ENCODE peak calls at places on chromosomes 6 and 20, in six cellular contexts. G is substantia nigra, D is MV-4-11, E is RPMI7951, B is NCI-H1105, N is iris pigment epithelial cell. F is an unnamed sample.

GRCh38 chr20:2729251-2729713 is 36.7 kb downstream of the EBF4 start:
- DNase-seq in G (no peak), D (peak), E (no peak), B (no peak), N (no peak), F (peak)

GRCh38 chr6:79048611-79049010 is 29.4 kb downstream of the PHIP start:
- DNase-seq in G (no peak), D (peak), E (peak), B (peak), N (peak), F (peak)

GRCh38 chr20:4832469-4832868 is 110.8 kb downstream of the PRND start:
- DNase-seq in G (no peak), D (no peak), E (no peak), B (no peak), N (no peak), F (no peak)

GRCh38 chr6:41937881-41938574 is 3.6 kb downstream of the CCND3 start:
- DNase-seq in G (no peak), D (peak), E (no peak), B (no peak), N (peak), F (peak)

GRCh38 chr6:40937491-40937890 is 101.5 kb downstream of the UNC5CL start:
- DNase-seq in G (no peak), D (no peak), E (no peak), B (no peak), N (peak), F (peak)

GRCh38 chr20:5058873-5059272 is 57.6 kb upstream of the SLC23A2 start:
- DNase-seq in G (no peak), D (no peak), E (no peak), B (no peak), N (no peak), F (no peak)

GRCh38 chr6:82144007-82144851 is 103.3 kb downstream of the IBTK start:
- DNase-seq in G (no peak), D (peak), E (peak), B (no peak), N (peak), F (peak)

GRCh38 chr6:137776786-137777185 is 90.3 kb upstream of the TNFAIP3 start:
- DNase-seq in G (no peak), D (no peak), E (no peak), B (no peak), N (peak), F (peak)

GRCh38 chr6:77173472-77174074 is 289.7 kb downstream of the HTR1B start:
- DNase-seq in G (no peak), D (no peak), E (peak), B (no peak), N (peak), F (no peak)

GRCh38 chr20:43700627-43701026 is 26.2 kb downstream of the GTSF1L start:
- DNase-seq in G (no peak), D (no peak), E (no peak), B (no peak), N (no peak), F (no peak)

GRCh38 chr6:108942556-108943492 is 94.6 kb downstream of the ARMC2 start:
- DNase-seq in G (no peak), D (no peak), E (no peak), B (no peak), N (no peak), F (no peak)

GRCh38 chr6:3061501-3061941 is 6.8 kb upstream of the RIPK1 start:
- DNase-seq in G (no peak), D (peak), E (peak), B (no peak), N (peak), F (peak)

GRCh38 chr6:33875696-33876095 is 71.9 kb upstream of the MLN start:
- DNase-seq in G (no peak), D (no peak), E (no peak), B (no peak), N (no peak), F (no peak)

GRCh38 chr6:166423781-166424180 is 41.0 kb upstream of the MPC1 start:
- DNase-seq in G (no peak), D (no peak), E (no peak), B (no peak), N (no peak), F (no peak)

GRCh38 chr6:139762587-139763031 is 388.2 kb upstream of the CITED2 start:
- DNase-seq in G (no peak), D (peak), E (no peak), B (no peak), N (peak), F (no peak)

GRCh38 chr6:157710604-157711003 is 112.4 kb upstream of the SNX9 start:
- DNase-seq in G (no peak), D (no peak), E (no peak), B (no peak), N (peak), F (peak)

GRCh38 chr6:71473908-71474307 is 185.3 kb downstream of the OGFRL1 start:
- DNase-seq in G (no peak), D (no peak), E (peak), B (no peak), N (peak), F (peak)

GRCh38 chr6:138442663-138443062 is 38.6 kb downstream of the HEBP2 start:
- DNase-seq in G (no peak), D (no peak), E (no peak), B (no peak), N (peak), F (no peak)

GRCh38 chr20:10763117-10763516 is 89.3 kb upstream of the JAG1 start:
- DNase-seq in G (no peak), D (no peak), E (no peak), B (no peak), N (peak), F (peak)

GRCh38 chr6:42316981-42317380 is 99.3 kb upstream of the MRPS10 start:
- DNase-seq in G (no peak), D (peak), E (peak), B (no peak), N (no peak), F (peak)

GRCh38 chr6:51098801-51099200 is 280.1 kb downstream of the TFAP2B start:
- DNase-seq in G (no peak), D (no peak), E (no peak), B (no peak), N (peak), F (peak)

GRCh38 chr6:148446681-148447080 is 104.0 kb downstream of the SASH1 start:
- DNase-seq in G (no peak), D (no peak), E (peak), B (no peak), N (no peak), F (no peak)

GRCh38 chr6:118495639-118496296 is 52.3 kb upstream of the PLN start:
- DNase-seq in G (no peak), D (no peak), E (peak), B (no peak), N (peak), F (no peak)

GRCh38 chr20:48457261-48458002 is 370.4 kb downstream of the PREX1 start:
- DNase-seq in G (no peak), D (no peak), E (no peak), B (no peak), N (no peak), F (no peak)

GRCh38 chr6:12845224-12846004 is 128.8 kb downstream of the PHACTR1 start:
- DNase-seq in G (no peak), D (no peak), E (no peak), B (no peak), N (no peak), F (no peak)

GRCh38 chr6:123830110-123830509 is 26.4 kb downstream of the NKAIN2 start:
- DNase-seq in G (no peak), D (no peak), E (no peak), B (no peak), N (no peak), F (no peak)

GRCh38 chr20:63206878-63207277 is 9.1 kb downstream of the YTHDF1 start:
- DNase-seq in G (no peak), D (no peak), E (peak), B (no peak), N (peak), F (no peak)

GRCh38 chr6:20400476-20401402 is 940 bp upstream of the E2F3 start:
- DNase-seq in G (no peak), D (peak), E (peak), B (peak), N (no peak), F (peak)

GRCh38 chr6:7726416-7727149 is 684 bp downstream of the BMP6 start:
- DNase-seq in G (no peak), D (no peak), E (no peak), B (peak), N (no peak), F (peak)

GRCh38 chr6:129860901-129861665 is at the start of gene TMEM244:
- DNase-seq in G (no peak), D (no peak), E (peak), B (no peak), N (peak), F (peak)

GRCh38 chr20:53937330-53937729 is 133.1 kb downstream of the BCAS1 start:
- DNase-seq in G (no peak), D (peak), E (no peak), B (no peak), N (no peak), F (peak)

GRCh38 chr6:37524025-37524647 is 24.4 kb upstream of the CCDC167 start:
- DNase-seq in G (no peak), D (no peak), E (no peak), B (no peak), N (peak), F (no peak)